ENCODE peak calls at places on chromosomes 13 and 19, in ten cellular contexts. P is ovary, Z is mucosa of descending colon, M is uterus, S is tibial nerve, U is BE2C, E is endodermal cell, L is AG09309, I is right atrium auricular region, O is GM12865. X is an unnamed sample.

GRCh38 chr19:1000095-1000494 is at the start of gene GRIN3B:
- DNase-seq in P (peak), Z (peak), M (peak), S (no peak), U (peak), E (peak), L (no peak), I (no peak), O (peak), X (no peak)

GRCh38 chr19:35081201-35081600 is 34.4 kb upstream of the FXYD3 start:
- DNase-seq in P (no peak), Z (no peak), M (no peak), S (no peak), U (no peak), E (no peak), L (no peak), I (no peak), O (no peak), X (no peak)

GRCh38 chr13:113901231-113901630 is 37.4 kb upstream of the GAS6 start:
- DNase-seq in P (no peak), Z (no peak), M (peak), S (no peak), U (no peak), E (peak), L (no peak), I (peak), O (no peak), X (no peak)

GRCh38 chr19:5250127-5250659 is 90.4 kb downstream of the PTPRS start:
- DNase-seq in P (no peak), Z (no peak), M (peak), S (no peak), U (no peak), E (no peak), L (no peak), I (no peak), O (no peak), X (no peak)

GRCh38 chr13:114067381-114067885 is 65.0 kb downstream of the RASA3 start:
- DNase-seq in P (no peak), Z (peak), M (no peak), S (no peak), U (no peak), E (no peak), L (no peak), I (no peak), O (peak), X (no peak)

GRCh38 chr13:112576191-112576590 is 11.8 kb downstream of the TUBGCP3 start:
- DNase-seq in P (no peak), Z (no peak), M (no peak), S (no peak), U (no peak), E (no peak), L (no peak), I (no peak), O (no peak), X (no peak)

GRCh38 chr13:61358599-61358998 is 57.0 kb downstream of the PCDH20 start:
- DNase-seq in P (no peak), Z (no peak), M (no peak), S (no peak), U (no peak), E (no peak), L (no peak), I (no peak), O (no peak), X (no peak)

GRCh38 chr19:32483574-32483973 is 78.0 kb downstream of the DPY19L3 start:
- DNase-seq in P (no peak), Z (no peak), M (no peak), S (no peak), U (no peak), E (no peak), L (no peak), I (no peak), O (no peak), X (no peak)

GRCh38 chr19:30745476-30745985 is 373.3 kb downstream of the ZNF536 start:
- DNase-seq in P (no peak), Z (no peak), M (no peak), S (no peak), U (no peak), E (no peak), L (no peak), I (peak), O (no peak), X (no peak)

GRCh38 chr13:30739646-30740642 is 4.6 kb downstream of the ALOX5AP start:
- DNase-seq in P (no peak), Z (no peak), M (no peak), S (no peak), U (no peak), E (peak), L (peak), I (no peak), O (peak), X (no peak)

GRCh38 chr13:39684531-39685137 is 29.2 kb downstream of the COG6 start:
- DNase-seq in P (no peak), Z (no peak), M (no peak), S (no peak), U (no peak), E (no peak), L (no peak), I (no peak), O (peak), X (peak)

GRCh38 chr19:45607071-45608029 is 5.3 kb upstream of the GPR4 start:
- DNase-seq in P (peak), Z (peak), M (peak), S (peak), U (peak), E (peak), L (no peak), I (peak), O (peak), X (no peak)

GRCh38 chr13:31908696-31909386 is 122.7 kb upstream of the FRY start:
- DNase-seq in P (no peak), Z (no peak), M (no peak), S (no peak), U (no peak), E (no peak), L (no peak), I (no peak), O (no peak), X (no peak)

GRCh38 chr13:37303610-37304009 is 198.1 kb upstream of the CSNK1A1L start:
- DNase-seq in P (no peak), Z (no peak), M (no peak), S (no peak), U (no peak), E (no peak), L (no peak), I (no peak), O (no peak), X (no peak)

GRCh38 chr13:101149735-101150380 is 266.4 kb downstream of the NALCN start:
- DNase-seq in P (no peak), Z (no peak), M (no peak), S (no peak), U (peak), E (peak), L (no peak), I (no peak), O (peak), X (no peak)
- TF ChIP-seq CTCF in P (no peak), Z (no peak), M (no peak), S (no peak), U (peak), E (peak), L (peak), I (peak), O (peak), X (peak)

DNA sequence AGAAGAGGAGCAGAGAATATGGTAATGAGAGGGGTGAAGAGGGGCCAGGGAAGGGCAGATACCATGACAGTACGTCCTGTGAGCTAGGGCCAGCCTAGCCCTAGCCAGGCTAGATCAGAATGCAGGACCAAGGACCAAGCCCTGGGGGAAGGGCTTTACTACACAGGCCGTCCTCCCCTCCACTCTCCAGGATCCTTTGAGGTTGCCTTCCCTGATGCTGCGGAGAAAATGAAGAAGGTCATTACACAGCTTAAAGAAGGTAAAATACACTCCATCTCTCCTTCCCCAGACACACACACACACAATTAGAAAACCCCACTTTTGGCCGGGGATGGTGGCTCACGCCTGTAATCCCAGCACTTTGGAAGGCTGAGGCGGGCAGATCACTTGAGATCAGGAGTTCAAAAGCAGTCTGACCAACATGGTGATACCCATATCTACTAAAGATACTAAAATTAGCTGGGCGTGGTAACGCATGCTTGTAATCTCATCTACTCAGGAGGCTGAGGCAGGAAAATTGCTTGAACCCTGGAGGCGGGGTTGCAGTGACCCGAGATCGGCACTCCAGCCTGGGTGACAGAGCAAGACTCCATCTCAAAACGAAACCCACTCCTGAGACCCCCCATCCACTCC is 8.5 kb downstream of the SPACA6 start:
- DNase-seq in P (no peak), Z (no peak), M (no peak), S (no peak), U (no peak), E (no peak), L (no peak), I (no peak), O (no peak), X (no peak)
- H3K4me3 ChIP-seq in P (no peak), Z (no peak), M (no peak), S (no peak), U (no peak), E (no peak), L (no peak), I (no peak), O (no peak), X (no peak)

GRCh38 chr13:26255717-26256277 is 1.9 kb downstream of the CDK8 start:
- DNase-seq in P (no peak), Z (no peak), M (no peak), S (no peak), U (peak), E (no peak), L (no peak), I (no peak), O (peak), X (no peak)

GRCh38 chr13:26257049-26257448 is 3.1 kb downstream of the CDK8 start:
- DNase-seq in P (no peak), Z (no peak), M (no peak), S (no peak), U (no peak), E (no peak), L (no peak), I (no peak), O (peak), X (no peak)

GRCh38 chr13:26253787-26254582 is at the start of gene CDK8:
- DNase-seq in P (peak), Z (peak), M (peak), S (peak), U (peak), E (peak), L (peak), I (peak), O (peak), X (peak)

GRCh38 chr13:26253262-26253786 is 605 bp upstream of the CDK8 start:
- DNase-seq in P (peak), Z (no peak), M (no peak), S (no peak), U (no peak), E (no peak), L (no peak), I (no peak), O (no peak), X (no peak)

GRCh38 chr13:26254583-26255102 is 714 bp downstream of the CDK8 start:
- DNase-seq in P (peak), Z (peak), M (peak), S (peak), U (peak), E (peak), L (no peak), I (peak), O (peak), X (no peak)
- TF ChIP-seq CTCF in P (no peak), Z (no peak), M (no peak), S (no peak), U (no peak), E (peak), L (no peak), I (no peak), O (no peak), X (no peak)

GRCh38 chr13:99439048-99439447 is 62.2 kb upstream of the TM9SF2 start:
- DNase-seq in P (no peak), Z (no peak), M (no peak), S (no peak), U (no peak), E (no peak), L (no peak), I (peak), O (no peak), X (no peak)

GRCh38 chr13:99434258-99434788 is 66.9 kb upstream of the TM9SF2 start:
- DNase-seq in P (no peak), Z (peak), M (no peak), S (no peak), U (no peak), E (peak), L (no peak), I (no peak), O (peak), X (no peak)

GRCh38 chr13:99435116-99435515 is 66.2 kb upstream of the TM9SF2 start:
- DNase-seq in P (no peak), Z (no peak), M (no peak), S (no peak), U (no peak), E (no peak), L (no peak), I (no peak), O (peak), X (no peak)

GRCh38 chr13:99436013-99436412 is 65.3 kb upstream of the TM9SF2 start:
- DNase-seq in P (no peak), Z (no peak), M (no peak), S (no peak), U (no peak), E (no peak), L (no peak), I (no peak), O (no peak), X (no peak)

GRCh38 chr13:99436686-99437416 is 64.4 kb upstream of the TM9SF2 start:
- DNase-seq in P (peak), Z (peak), M (peak), S (peak), U (peak), E (peak), L (peak), I (peak), O (peak), X (peak)
- H3K4me3 ChIP-seq in P (no peak), Z (no peak), M (no peak), S (no peak), U (peak), E (no peak), L (no peak), I (no peak), O (no peak), X (peak)